ENCODE peak calls at places on chromosomes 1 and 21, in four cellular contexts. One of them, this sample, is unnamed.
A peak's percentile ranks its signal among the peaks of the same experiment; 100 is the strongest.

GRCh38 chr1:23930270-23930669 is 17.1 kb upstream of the CNR2 start:
- DNase-seq in CD4-positive, CD25-positive, alpha-beta regulatory T cell: no peak
- DNase-seq in adipocyte: no peak
- DNase-seq in HCT116: no peak
- DNase-seq in this sample: no peak

GRCh38 chr1:55064861-55065263 is 25.5 kb downstream of the PCSK9 start:
- DNase-seq in CD4-positive, CD25-positive, alpha-beta regulatory T cell: no peak
- DNase-seq in adipocyte: peak; percentile 53
- DNase-seq in HCT116: no peak
- DNase-seq in this sample: peak; percentile 22

GRCh38 chr1:172497230-172497629 is 35.7 kb upstream of the SUCO start:
- DNase-seq in CD4-positive, CD25-positive, alpha-beta regulatory T cell: no peak
- DNase-seq in adipocyte: peak; percentile 75
- DNase-seq in HCT116: no peak
- DNase-seq in this sample: no peak

GRCh38 chr1:95012389-95012788 is 60.4 kb downstream of the ALG14 start:
- DNase-seq in CD4-positive, CD25-positive, alpha-beta regulatory T cell: no peak
- DNase-seq in adipocyte: no peak
- DNase-seq in HCT116: no peak
- DNase-seq in this sample: no peak

GRCh38 chr1:29684141-29684540 is 447.8 kb downstream of the PTPRU start:
- DNase-seq in CD4-positive, CD25-positive, alpha-beta regulatory T cell: no peak
- DNase-seq in adipocyte: no peak
- DNase-seq in HCT116: no peak
- DNase-seq in this sample: no peak

GRCh38 chr1:27527857-27528700 is 38.1 kb upstream of the WASF2 start:
- DNase-seq in CD4-positive, CD25-positive, alpha-beta regulatory T cell: peak; percentile 68
- DNase-seq in adipocyte: no peak
- DNase-seq in HCT116: no peak
- DNase-seq in this sample: no peak

GRCh38 chr1:17878837-17879236 is 123.7 kb downstream of the ACTL8 start:
- DNase-seq in CD4-positive, CD25-positive, alpha-beta regulatory T cell: no peak
- DNase-seq in adipocyte: peak; percentile 68
- DNase-seq in HCT116: no peak
- DNase-seq in this sample: no peak

GRCh38 chr1:183002797-183003594 is 20.2 kb upstream of the LAMC1 start:
- DNase-seq in CD4-positive, CD25-positive, alpha-beta regulatory T cell: no peak
- DNase-seq in adipocyte: peak; percentile 20
- DNase-seq in HCT116: no peak
- DNase-seq in this sample: no peak

GRCh38 chr1:156383023-156383422 is 14.0 kb downstream of the RHBG start:
- DNase-seq in CD4-positive, CD25-positive, alpha-beta regulatory T cell: peak; percentile 45
- DNase-seq in adipocyte: peak; percentile 79
- DNase-seq in HCT116: peak; percentile 45
- DNase-seq in this sample: peak; percentile 52

GRCh38 chr1:29292344-29292743 is 56.0 kb downstream of the PTPRU start:
- DNase-seq in CD4-positive, CD25-positive, alpha-beta regulatory T cell: no peak
- DNase-seq in adipocyte: no peak
- DNase-seq in HCT116: no peak
- DNase-seq in this sample: no peak

GRCh38 chr1:119463569-119463968 is 43.4 kb upstream of the HSD3B1 start:
- DNase-seq in CD4-positive, CD25-positive, alpha-beta regulatory T cell: no peak
- DNase-seq in adipocyte: no peak
- DNase-seq in HCT116: no peak
- DNase-seq in this sample: no peak

GRCh38 chr1:175208773-175209492 is 16.4 kb upstream of the KIAA0040 start:
- DNase-seq in CD4-positive, CD25-positive, alpha-beta regulatory T cell: peak; percentile 80
- DNase-seq in adipocyte: no peak
- DNase-seq in HCT116: no peak
- DNase-seq in this sample: no peak
- H3K4me3 ChIP-seq in CD4-positive, CD25-positive, alpha-beta regulatory T cell: peak overlapping the region; percentile 72
- H3K4me3 ChIP-seq in adipocyte: no peak overlapping the region
- H3K4me3 ChIP-seq in HCT116: no peak overlapping the region
- H3K4me3 ChIP-seq in this sample: no peak overlapping the region

DNA sequence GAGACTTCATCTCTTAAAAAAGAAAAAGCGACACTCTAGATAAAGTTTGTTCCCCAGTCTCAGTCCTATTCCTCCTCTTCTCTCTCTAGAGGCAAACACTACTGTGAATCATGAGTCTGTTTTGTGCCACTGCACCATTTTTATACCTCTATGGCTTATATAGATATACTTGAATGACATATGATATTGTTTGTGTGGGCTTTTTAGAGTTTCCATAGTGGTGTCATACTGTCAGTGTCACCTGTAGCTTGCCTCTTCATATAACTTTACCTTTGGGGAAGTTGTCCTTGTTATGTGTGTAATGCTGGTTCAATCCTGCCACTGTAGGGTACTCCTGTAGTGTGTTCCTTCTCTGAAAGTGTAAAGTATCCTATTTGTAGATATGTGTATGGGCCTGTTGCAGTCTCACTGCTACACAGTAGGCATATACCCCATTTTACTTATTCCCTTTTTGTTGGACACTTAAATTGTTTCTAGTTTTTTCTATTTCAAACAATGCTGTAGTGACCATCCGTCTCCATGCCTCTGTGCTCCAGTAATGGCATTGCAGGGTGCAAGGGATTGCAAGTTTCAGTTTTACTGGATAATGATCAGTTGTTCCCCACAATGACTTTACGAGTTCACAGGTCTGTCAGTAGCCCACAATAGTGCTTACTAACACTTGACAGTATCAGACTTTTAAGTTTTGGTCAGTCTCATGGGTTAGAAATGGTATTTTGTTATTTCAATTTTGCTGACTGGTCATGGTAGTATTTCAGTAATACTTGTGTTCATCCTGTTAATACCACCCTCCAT is 2.7 kb downstream of the PRMT2 start:
- DNase-seq in CD4-positive, CD25-positive, alpha-beta regulatory T cell: no peak
- DNase-seq in adipocyte: no peak
- DNase-seq in HCT116: no peak
- DNase-seq in this sample: no peak
- H3K4me3 ChIP-seq in CD4-positive, CD25-positive, alpha-beta regulatory T cell: peak overlapping the region; percentile 83
- H3K4me3 ChIP-seq in adipocyte: peak overlapping the region; percentile 94
- H3K4me3 ChIP-seq in HCT116: no peak overlapping the region
- H3K4me3 ChIP-seq in this sample: no peak overlapping the region

DNA sequence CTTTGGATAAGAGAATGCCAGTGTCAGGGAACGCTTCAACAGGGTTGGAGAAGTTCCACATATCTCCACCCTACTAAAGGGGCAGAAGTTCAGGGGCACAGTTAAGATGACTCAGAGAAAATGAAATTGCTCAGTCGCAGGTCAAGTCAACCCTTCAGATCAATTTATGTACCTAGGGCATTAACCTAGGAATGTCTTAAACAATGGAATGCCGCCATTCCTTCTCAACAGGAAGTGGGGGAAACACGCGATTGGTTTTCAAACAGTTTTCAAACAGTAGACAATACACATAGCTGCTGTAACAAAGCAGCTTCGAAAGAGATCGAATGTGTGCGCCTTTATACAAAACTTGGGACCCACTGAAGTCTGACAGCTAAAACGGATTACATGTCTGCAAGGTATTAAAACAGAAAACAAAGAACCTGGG is 899 bp downstream of the SLC25A24 start:
- DNase-seq in CD4-positive, CD25-positive, alpha-beta regulatory T cell: no peak
- DNase-seq in adipocyte: peak; percentile 72
- DNase-seq in HCT116: peak; percentile 16
- DNase-seq in this sample: no peak
- H3K4me3 ChIP-seq in CD4-positive, CD25-positive, alpha-beta regulatory T cell: peak overlapping the region; percentile 82
- H3K4me3 ChIP-seq in adipocyte: peak overlapping the region; percentile 98
- H3K4me3 ChIP-seq in HCT116: peak overlapping the region; percentile 92
- H3K4me3 ChIP-seq in this sample: peak overlapping the region; percentile 90

GRCh38 chr1:1041092-1041503 is 21.2 kb downstream of the AGRN start:
- DNase-seq in CD4-positive, CD25-positive, alpha-beta regulatory T cell: no peak
- DNase-seq in adipocyte: no peak
- DNase-seq in HCT116: no peak
- DNase-seq in this sample: no peak
- H3K4me3 ChIP-seq in CD4-positive, CD25-positive, alpha-beta regulatory T cell: no peak overlapping the region
- H3K4me3 ChIP-seq in adipocyte: no peak overlapping the region
- H3K4me3 ChIP-seq in HCT116: no peak overlapping the region
- H3K4me3 ChIP-seq in this sample: no peak overlapping the region

GRCh38 chr1:178973671-178974091 is 52.0 kb upstream of the FAM20B start:
- DNase-seq in CD4-positive, CD25-positive, alpha-beta regulatory T cell: no peak
- DNase-seq in adipocyte: no peak
- DNase-seq in HCT116: no peak
- DNase-seq in this sample: no peak

DNA sequence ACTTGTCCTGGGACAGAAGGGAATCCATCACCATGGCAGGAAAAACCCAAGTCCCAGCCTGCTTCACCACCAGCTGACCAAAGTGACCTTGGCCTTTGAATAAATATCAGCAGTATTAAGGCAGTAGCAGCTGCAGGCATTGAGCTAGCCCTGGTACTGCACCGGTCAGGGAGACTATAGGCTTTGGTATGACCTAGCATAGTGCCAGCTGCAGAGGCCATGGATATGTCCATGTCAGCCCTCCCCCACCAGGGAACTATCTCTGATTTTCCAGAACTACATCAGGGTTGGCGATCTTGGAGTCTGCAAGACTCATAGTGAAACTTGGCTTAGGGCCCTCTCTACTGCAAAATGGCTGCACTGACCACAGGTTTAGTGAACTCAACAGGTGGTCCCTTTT is 49.2 kb upstream of the FAM20B start:
- DNase-seq in CD4-positive, CD25-positive, alpha-beta regulatory T cell: no peak
- DNase-seq in adipocyte: no peak
- DNase-seq in HCT116: no peak
- DNase-seq in this sample: no peak
- H3K4me3 ChIP-seq in CD4-positive, CD25-positive, alpha-beta regulatory T cell: no peak overlapping the region
- H3K4me3 ChIP-seq in adipocyte: no peak overlapping the region
- H3K4me3 ChIP-seq in HCT116: no peak overlapping the region
- H3K4me3 ChIP-seq in this sample: no peak overlapping the region

DNA sequence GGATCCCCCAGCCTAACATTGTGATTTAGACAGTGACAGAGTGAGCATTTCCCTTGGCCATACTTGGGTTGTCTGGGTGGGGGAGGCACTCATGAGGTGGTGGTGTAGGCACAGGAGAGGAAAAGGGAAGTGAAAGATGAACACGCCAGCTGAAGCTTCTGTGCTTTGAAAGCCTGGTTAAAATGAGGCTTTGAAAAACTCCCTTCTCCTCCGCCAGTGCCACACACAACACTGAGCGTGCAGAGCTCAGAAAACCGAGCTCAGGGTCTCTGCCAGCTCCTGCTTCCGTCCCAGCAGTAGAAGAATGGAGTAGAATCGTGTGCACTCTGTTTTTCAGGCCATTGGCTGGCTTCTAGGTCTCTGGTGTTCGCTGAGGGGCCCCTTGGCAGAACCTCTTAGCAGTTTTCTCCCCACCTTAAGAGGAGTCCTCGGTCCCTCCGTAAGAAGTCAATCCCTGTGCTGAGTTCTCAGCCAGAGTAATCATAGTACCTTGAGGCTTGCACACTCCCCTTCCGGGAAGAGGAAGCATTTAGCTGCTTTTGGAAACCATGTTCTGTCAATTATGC is 12.9 kb downstream of the PLEKHM2 start:
- DNase-seq in CD4-positive, CD25-positive, alpha-beta regulatory T cell: peak; percentile 21
- DNase-seq in adipocyte: no peak
- DNase-seq in HCT116: no peak
- DNase-seq in this sample: no peak
- H3K4me3 ChIP-seq in CD4-positive, CD25-positive, alpha-beta regulatory T cell: peak overlapping the region; percentile 78
- H3K4me3 ChIP-seq in adipocyte: no peak overlapping the region
- H3K4me3 ChIP-seq in HCT116: no peak overlapping the region
- H3K4me3 ChIP-seq in this sample: no peak overlapping the region

DNA sequence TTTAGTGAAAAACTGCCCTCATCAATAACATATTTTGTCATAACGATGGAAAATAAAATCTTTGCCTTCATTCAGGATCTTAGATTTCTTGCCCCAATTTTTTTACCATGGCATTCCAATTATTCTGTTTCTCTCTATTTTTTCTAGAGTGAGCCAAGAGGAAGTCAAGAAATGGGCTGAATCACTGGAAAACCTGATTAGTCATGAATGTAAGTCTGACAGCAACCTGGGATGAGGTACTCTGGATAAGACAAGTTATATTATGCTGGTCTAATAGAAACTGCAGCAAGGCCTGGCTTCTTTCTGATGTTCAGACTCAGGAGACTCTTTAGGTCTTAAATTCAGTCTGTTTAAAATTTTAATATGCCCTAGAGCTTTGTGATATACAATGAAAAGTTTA is 3.5 kb downstream of the RGS4 start:
- DNase-seq in CD4-positive, CD25-positive, alpha-beta regulatory T cell: no peak
- DNase-seq in adipocyte: no peak
- DNase-seq in HCT116: no peak
- DNase-seq in this sample: no peak
- H3K4me3 ChIP-seq in CD4-positive, CD25-positive, alpha-beta regulatory T cell: no peak overlapping the region
- H3K4me3 ChIP-seq in adipocyte: no peak overlapping the region
- H3K4me3 ChIP-seq in HCT116: no peak overlapping the region
- H3K4me3 ChIP-seq in this sample: no peak overlapping the region

GRCh38 chr1:97911266-97912215 is 9.3 kb downstream of the DPYD start:
- DNase-seq in CD4-positive, CD25-positive, alpha-beta regulatory T cell: peak; percentile 12
- DNase-seq in adipocyte: peak; percentile 52
- DNase-seq in HCT116: no peak
- DNase-seq in this sample: no peak
- H3K4me3 ChIP-seq in CD4-positive, CD25-positive, alpha-beta regulatory T cell: peak overlapping the region; percentile 63
- H3K4me3 ChIP-seq in adipocyte: no peak overlapping the region
- H3K4me3 ChIP-seq in HCT116: no peak overlapping the region
- H3K4me3 ChIP-seq in this sample: no peak overlapping the region

GRCh38 chr21:22083899-22084298 is 1085.7 kb downstream of the NCAM2 start:
- DNase-seq in CD4-positive, CD25-positive, alpha-beta regulatory T cell: no peak
- DNase-seq in adipocyte: no peak
- DNase-seq in HCT116: no peak
- DNase-seq in this sample: no peak
- H3K4me3 ChIP-seq in CD4-positive, CD25-positive, alpha-beta regulatory T cell: no peak overlapping the region
- H3K4me3 ChIP-seq in adipocyte: no peak overlapping the region
- H3K4me3 ChIP-seq in HCT116: no peak overlapping the region
- H3K4me3 ChIP-seq in this sample: no peak overlapping the region

GRCh38 chr1:59315529-59316433 is 18.9 kb downstream of the FGGY start:
- DNase-seq in CD4-positive, CD25-positive, alpha-beta regulatory T cell: no peak
- DNase-seq in adipocyte: no peak
- DNase-seq in HCT116: no peak
- DNase-seq in this sample: no peak

GRCh38 chr1:59305188-59305587 is 8.3 kb downstream of the FGGY start:
- DNase-seq in CD4-positive, CD25-positive, alpha-beta regulatory T cell: no peak
- DNase-seq in adipocyte: no peak
- DNase-seq in HCT116: no peak
- DNase-seq in this sample: no peak

GRCh38 chr1:59314776-59315528 is 18.1 kb downstream of the FGGY start:
- DNase-seq in CD4-positive, CD25-positive, alpha-beta regulatory T cell: no peak
- DNase-seq in adipocyte: no peak
- DNase-seq in HCT116: no peak
- DNase-seq in this sample: no peak

GRCh38 chr1:59308839-59309238 is 11.9 kb downstream of the FGGY start:
- DNase-seq in CD4-positive, CD25-positive, alpha-beta regulatory T cell: no peak
- DNase-seq in adipocyte: no peak
- DNase-seq in HCT116: no peak
- DNase-seq in this sample: no peak

GRCh38 chr1:59310527-59310926 is 13.6 kb downstream of the FGGY start:
- DNase-seq in CD4-positive, CD25-positive, alpha-beta regulatory T cell: no peak
- DNase-seq in adipocyte: no peak
- DNase-seq in HCT116: no peak
- DNase-seq in this sample: no peak
- H3K4me3 ChIP-seq in CD4-positive, CD25-positive, alpha-beta regulatory T cell: no peak overlapping the region
- H3K4me3 ChIP-seq in adipocyte: no peak overlapping the region
- H3K4me3 ChIP-seq in HCT116: no peak overlapping the region
- H3K4me3 ChIP-seq in this sample: no peak overlapping the region

This sample was measured in Panc1.